ENCODE peak calls at places on chromosome 13, in nine cellular contexts. One of them, this sample, is unnamed.

GRCh38 chr13:27970382-27971235 is 1.5 kb upstream of the CDX2 start:
- DNase-seq in choroid plexus epithelial cell: no peak
- DNase-seq in IMR-90: no peak
- DNase-seq in mucosa of descending colon: peak
- DNase-seq in heart right ventricle: no peak
- DNase-seq in kidney epithelial cell: no peak
- DNase-seq in neural progenitor cell: peak
- DNase-seq in tibial artery: no peak
- DNase-seq in WTC11: no peak
- DNase-seq in this sample: no peak

GRCh38 chr13:46124967-46125933 is 20.4 kb upstream of the CPB2 start:
- DNase-seq in choroid plexus epithelial cell: no peak
- DNase-seq in IMR-90: no peak
- DNase-seq in mucosa of descending colon: no peak
- DNase-seq in heart right ventricle: no peak
- DNase-seq in kidney epithelial cell: no peak
- DNase-seq in neural progenitor cell: no peak
- DNase-seq in tibial artery: no peak
- DNase-seq in WTC11: no peak
- DNase-seq in this sample: no peak

GRCh38 chr13:51978836-51979556 is 32.3 kb downstream of the ATP7B start:
- DNase-seq in choroid plexus epithelial cell: peak
- DNase-seq in IMR-90: no peak
- DNase-seq in mucosa of descending colon: peak
- DNase-seq in heart right ventricle: no peak
- DNase-seq in kidney epithelial cell: no peak
- DNase-seq in neural progenitor cell: no peak
- DNase-seq in tibial artery: no peak
- DNase-seq in WTC11: no peak
- DNase-seq in this sample: no peak

GRCh38 chr13:99396446-99396845 is 89.2 kb upstream of the GPR183 start:
- DNase-seq in choroid plexus epithelial cell: no peak
- DNase-seq in IMR-90: no peak
- DNase-seq in mucosa of descending colon: no peak
- DNase-seq in heart right ventricle: no peak
- DNase-seq in kidney epithelial cell: no peak
- DNase-seq in neural progenitor cell: no peak
- DNase-seq in tibial artery: no peak
- DNase-seq in WTC11: no peak
- DNase-seq in this sample: no peak

GRCh38 chr13:82688400-82688999 is 1193.8 kb downstream of the SLITRK1 start:
- DNase-seq in choroid plexus epithelial cell: peak
- DNase-seq in IMR-90: peak
- DNase-seq in mucosa of descending colon: no peak
- DNase-seq in heart right ventricle: no peak
- DNase-seq in kidney epithelial cell: no peak
- DNase-seq in neural progenitor cell: no peak
- DNase-seq in tibial artery: no peak
- DNase-seq in WTC11: no peak
- DNase-seq in this sample: no peak

GRCh38 chr13:113220141-113220598 is 10.8 kb downstream of the CUL4A start:
- DNase-seq in choroid plexus epithelial cell: peak
- DNase-seq in IMR-90: no peak
- DNase-seq in mucosa of descending colon: peak
- DNase-seq in heart right ventricle: peak
- DNase-seq in kidney epithelial cell: no peak
- DNase-seq in neural progenitor cell: no peak
- DNase-seq in tibial artery: no peak
- DNase-seq in WTC11: no peak
- DNase-seq in this sample: no peak

GRCh38 chr13:67353891-67354459 is 123.8 kb upstream of the PCDH9 start:
- DNase-seq in choroid plexus epithelial cell: peak
- DNase-seq in IMR-90: peak
- DNase-seq in mucosa of descending colon: no peak
- DNase-seq in heart right ventricle: no peak
- DNase-seq in kidney epithelial cell: no peak
- DNase-seq in neural progenitor cell: no peak
- DNase-seq in tibial artery: no peak
- DNase-seq in WTC11: no peak
- DNase-seq in this sample: no peak

GRCh38 chr13:27825153-27825552 is 32.9 kb downstream of the GSX1 start:
- DNase-seq in choroid plexus epithelial cell: no peak
- DNase-seq in IMR-90: no peak
- DNase-seq in mucosa of descending colon: no peak
- DNase-seq in heart right ventricle: no peak
- DNase-seq in kidney epithelial cell: no peak
- DNase-seq in neural progenitor cell: peak
- DNase-seq in tibial artery: no peak
- DNase-seq in WTC11: no peak
- DNase-seq in this sample: no peak

GRCh38 chr13:44904982-44905381 is 84.3 kb downstream of the NUFIP1 start:
- DNase-seq in choroid plexus epithelial cell: peak
- DNase-seq in IMR-90: peak
- DNase-seq in mucosa of descending colon: peak
- DNase-seq in heart right ventricle: peak
- DNase-seq in kidney epithelial cell: peak
- DNase-seq in neural progenitor cell: no peak
- DNase-seq in tibial artery: peak
- DNase-seq in WTC11: no peak
- DNase-seq in this sample: no peak

GRCh38 chr13:32415019-32415418 is 12.9 kb downstream of the N4BP2L1 start:
- DNase-seq in choroid plexus epithelial cell: peak
- DNase-seq in IMR-90: no peak
- DNase-seq in mucosa of descending colon: peak
- DNase-seq in heart right ventricle: no peak
- DNase-seq in kidney epithelial cell: no peak
- DNase-seq in neural progenitor cell: peak
- DNase-seq in tibial artery: no peak
- DNase-seq in WTC11: peak
- DNase-seq in this sample: no peak

GRCh38 chr13:95924389-95924994 is 128.7 kb downstream of the UGGT2 start:
- DNase-seq in choroid plexus epithelial cell: peak
- DNase-seq in IMR-90: peak
- DNase-seq in mucosa of descending colon: no peak
- DNase-seq in heart right ventricle: no peak
- DNase-seq in kidney epithelial cell: peak
- DNase-seq in neural progenitor cell: no peak
- DNase-seq in tibial artery: no peak
- DNase-seq in WTC11: no peak
- DNase-seq in this sample: no peak

GRCh38 chr13:74135306-74136088 is 1.3 kb upstream of the KLF12 start:
- DNase-seq in choroid plexus epithelial cell: peak
- DNase-seq in IMR-90: peak
- DNase-seq in mucosa of descending colon: peak
- DNase-seq in heart right ventricle: peak
- DNase-seq in kidney epithelial cell: no peak
- DNase-seq in neural progenitor cell: peak
- DNase-seq in tibial artery: peak
- DNase-seq in WTC11: peak
- DNase-seq in this sample: peak

GRCh38 chr13:74134226-74134776 is at the start of gene KLF12:
- DNase-seq in choroid plexus epithelial cell: peak
- DNase-seq in IMR-90: peak
- DNase-seq in mucosa of descending colon: peak
- DNase-seq in heart right ventricle: peak
- DNase-seq in kidney epithelial cell: peak
- DNase-seq in neural progenitor cell: peak
- DNase-seq in tibial artery: peak
- DNase-seq in WTC11: peak
- DNase-seq in this sample: peak

GRCh38 chr13:74134777-74135305 is 637 bp upstream of the KLF12 start:
- DNase-seq in choroid plexus epithelial cell: no peak
- DNase-seq in IMR-90: no peak
- DNase-seq in mucosa of descending colon: peak
- DNase-seq in heart right ventricle: peak
- DNase-seq in kidney epithelial cell: no peak
- DNase-seq in neural progenitor cell: peak
- DNase-seq in tibial artery: peak
- DNase-seq in WTC11: peak
- DNase-seq in this sample: peak

GRCh38 chr13:74133657-74134201 is 475 bp downstream of the KLF12 start:
- DNase-seq in choroid plexus epithelial cell: peak
- DNase-seq in IMR-90: peak
- DNase-seq in mucosa of descending colon: peak
- DNase-seq in heart right ventricle: peak
- DNase-seq in kidney epithelial cell: peak
- DNase-seq in neural progenitor cell: peak
- DNase-seq in tibial artery: peak
- DNase-seq in WTC11: peak
- DNase-seq in this sample: peak

DNA sequence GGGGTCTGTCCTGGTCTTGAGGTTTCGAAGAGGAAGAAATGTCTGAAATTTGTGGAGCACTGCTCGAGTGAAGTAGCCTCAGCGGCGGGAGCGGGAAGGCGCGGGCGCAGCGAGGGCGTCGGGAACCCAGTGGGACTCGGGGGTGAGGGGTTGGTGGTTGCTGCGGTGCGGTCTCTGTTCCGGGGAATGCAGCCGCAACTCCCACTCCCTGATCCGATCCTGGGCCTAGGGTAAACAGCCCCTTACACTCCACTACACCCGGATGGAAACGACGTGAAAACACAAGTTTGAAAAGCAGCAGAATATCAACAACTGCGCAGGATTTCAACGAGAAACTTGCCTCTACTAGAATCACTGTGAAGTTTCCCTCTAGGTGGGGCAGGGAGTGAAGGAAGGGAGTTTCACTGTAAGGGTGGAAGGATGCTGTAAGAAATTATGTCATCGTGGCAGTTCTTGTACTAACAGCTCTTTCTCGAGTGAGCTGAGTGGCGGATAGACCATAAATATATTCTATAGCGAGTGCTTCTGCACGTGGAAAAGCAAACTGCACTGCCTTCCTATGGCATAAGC is 2.0 kb upstream of the KLF12 start:
- DNase-seq in choroid plexus epithelial cell: peak
- DNase-seq in IMR-90: peak
- DNase-seq in mucosa of descending colon: peak
- DNase-seq in heart right ventricle: peak
- DNase-seq in kidney epithelial cell: no peak
- DNase-seq in neural progenitor cell: no peak
- DNase-seq in tibial artery: peak
- DNase-seq in WTC11: peak
- DNase-seq in this sample: peak
- TF ChIP-seq CTCF in choroid plexus epithelial cell: peak
- TF ChIP-seq CTCF in IMR-90: no peak
- TF ChIP-seq CTCF in mucosa of descending colon: no peak
- TF ChIP-seq CTCF in heart right ventricle: no peak
- TF ChIP-seq CTCF in kidney epithelial cell: no peak
- TF ChIP-seq CTCF in neural progenitor cell: no peak
- TF ChIP-seq CTCF in tibial artery: no peak
- TF ChIP-seq CTCF in WTC11: no peak
- TF ChIP-seq CTCF in this sample: no peak

GRCh38 chr13:24744247-24744646 is 19.7 kb upstream of the RNF17 start:
- DNase-seq in choroid plexus epithelial cell: no peak
- DNase-seq in IMR-90: no peak
- DNase-seq in mucosa of descending colon: no peak
- DNase-seq in heart right ventricle: no peak
- DNase-seq in kidney epithelial cell: no peak
- DNase-seq in neural progenitor cell: no peak
- DNase-seq in tibial artery: no peak
- DNase-seq in WTC11: no peak
- DNase-seq in this sample: no peak
- TF ChIP-seq CTCF in choroid plexus epithelial cell: no peak
- TF ChIP-seq CTCF in IMR-90: no peak
- TF ChIP-seq CTCF in mucosa of descending colon: no peak
- TF ChIP-seq CTCF in heart right ventricle: no peak
- TF ChIP-seq CTCF in kidney epithelial cell: no peak
- TF ChIP-seq CTCF in neural progenitor cell: no peak
- TF ChIP-seq CTCF in tibial artery: no peak
- TF ChIP-seq CTCF in WTC11: no peak
- TF ChIP-seq CTCF in this sample: no peak

GRCh38 chr13:110000534-110001345 is 214.4 kb upstream of the IRS2 start:
- DNase-seq in choroid plexus epithelial cell: no peak
- DNase-seq in IMR-90: no peak
- DNase-seq in mucosa of descending colon: no peak
- DNase-seq in heart right ventricle: no peak
- DNase-seq in kidney epithelial cell: no peak
- DNase-seq in neural progenitor cell: no peak
- DNase-seq in tibial artery: no peak
- DNase-seq in WTC11: no peak
- DNase-seq in this sample: no peak

GRCh38 chr13:109996404-109996960 is 210.1 kb upstream of the IRS2 start:
- DNase-seq in choroid plexus epithelial cell: no peak
- DNase-seq in IMR-90: no peak
- DNase-seq in mucosa of descending colon: no peak
- DNase-seq in heart right ventricle: no peak
- DNase-seq in kidney epithelial cell: no peak
- DNase-seq in neural progenitor cell: no peak
- DNase-seq in tibial artery: no peak
- DNase-seq in WTC11: no peak
- DNase-seq in this sample: no peak

GRCh38 chr13:109999659-110000533 is 213.5 kb upstream of the IRS2 start:
- DNase-seq in choroid plexus epithelial cell: no peak
- DNase-seq in IMR-90: no peak
- DNase-seq in mucosa of descending colon: no peak
- DNase-seq in heart right ventricle: no peak
- DNase-seq in kidney epithelial cell: no peak
- DNase-seq in neural progenitor cell: peak
- DNase-seq in tibial artery: no peak
- DNase-seq in WTC11: no peak
- DNase-seq in this sample: no peak

GRCh38 chr13:109998030-109998429 is 211.6 kb upstream of the IRS2 start:
- DNase-seq in choroid plexus epithelial cell: no peak
- DNase-seq in IMR-90: no peak
- DNase-seq in mucosa of descending colon: no peak
- DNase-seq in heart right ventricle: no peak
- DNase-seq in kidney epithelial cell: no peak
- DNase-seq in neural progenitor cell: no peak
- DNase-seq in tibial artery: no peak
- DNase-seq in WTC11: no peak
- DNase-seq in this sample: no peak

GRCh38 chr13:109998808-109999528 is 212.6 kb upstream of the IRS2 start:
- DNase-seq in choroid plexus epithelial cell: peak
- DNase-seq in IMR-90: peak
- DNase-seq in mucosa of descending colon: no peak
- DNase-seq in heart right ventricle: no peak
- DNase-seq in kidney epithelial cell: peak
- DNase-seq in neural progenitor cell: no peak
- DNase-seq in tibial artery: no peak
- DNase-seq in WTC11: no peak
- DNase-seq in this sample: no peak
- TF ChIP-seq CTCF in choroid plexus epithelial cell: peak
- TF ChIP-seq CTCF in IMR-90: no peak
- TF ChIP-seq CTCF in mucosa of descending colon: no peak
- TF ChIP-seq CTCF in heart right ventricle: no peak
- TF ChIP-seq CTCF in kidney epithelial cell: no peak
- TF ChIP-seq CTCF in neural progenitor cell: no peak
- TF ChIP-seq CTCF in tibial artery: no peak
- TF ChIP-seq CTCF in WTC11: no peak
- TF ChIP-seq CTCF in this sample: no peak

DNA sequence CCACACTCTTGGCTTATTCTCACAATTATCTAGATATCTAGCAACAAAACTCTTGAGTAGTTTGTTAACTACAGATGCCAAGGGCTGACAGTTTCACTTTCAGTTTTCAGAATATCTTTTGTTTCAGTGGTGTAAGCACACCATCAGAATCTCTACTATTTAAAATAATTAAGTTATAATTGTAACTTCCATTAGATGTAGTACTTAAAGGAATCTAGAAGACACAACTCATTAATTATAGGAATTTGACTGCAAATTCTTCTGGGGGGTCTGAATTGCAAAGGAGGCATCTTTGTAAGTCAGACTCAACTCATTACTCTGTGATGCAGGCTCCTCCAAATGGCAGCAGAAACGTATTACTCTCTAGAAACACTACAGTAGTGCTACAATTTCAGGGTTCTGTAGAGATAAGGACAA is 44.9 kb upstream of the USPL1 start:
- DNase-seq in choroid plexus epithelial cell: peak
- DNase-seq in IMR-90: peak
- DNase-seq in mucosa of descending colon: peak
- DNase-seq in heart right ventricle: no peak
- DNase-seq in kidney epithelial cell: no peak
- DNase-seq in neural progenitor cell: no peak
- DNase-seq in tibial artery: no peak
- DNase-seq in WTC11: no peak
- DNase-seq in this sample: no peak
- TF ChIP-seq CTCF in choroid plexus epithelial cell: peak
- TF ChIP-seq CTCF in IMR-90: peak
- TF ChIP-seq CTCF in mucosa of descending colon: no peak
- TF ChIP-seq CTCF in heart right ventricle: peak
- TF ChIP-seq CTCF in kidney epithelial cell: peak
- TF ChIP-seq CTCF in neural progenitor cell: no peak
- TF ChIP-seq CTCF in tibial artery: no peak
- TF ChIP-seq CTCF in WTC11: no peak
- TF ChIP-seq CTCF in this sample: no peak